ENCODE peak calls at places on chromosomes 5 and 9, in six cellular contexts. M, D, V, T, Z and A are unnamed samples.

GRCh38 chr5:113020461-113021273 is 44.1 kb downstream of the DCP2 start:
- DNase-seq in D (no peak), V (peak), M (no peak), Z (peak), T (no peak), A (no peak)

GRCh38 chr5:103744159-103744558 is 181.6 kb upstream of the NUDT12 start:
- DNase-seq in Z (no peak), D (no peak), V (peak), M (no peak), T (no peak), A (no peak)

GRCh38 chr9:121901616-121902015 is 191.5 kb downstream of the TTLL11 start:
- DNase-seq in M (no peak), V (no peak), T (no peak), Z (no peak), D (no peak), A (no peak)

GRCh38 chr9:93677061-93677571 is 100.7 kb downstream of the PHF2 start:
- DNase-seq in D (no peak), Z (no peak), M (peak), T (no peak), V (no peak), A (no peak)

GRCh38 chr9:83620841-83621636 is 1.9 kb upstream of the IDNK start:
- DNase-seq in M (no peak), T (peak), V (peak), D (no peak), Z (peak), A (peak)

GRCh38 chr5:76689321-76690026 is 26.5 kb upstream of the F2R start:
- DNase-seq in V (peak), D (no peak), T (no peak), Z (peak), M (no peak), A (no peak)

GRCh38 chr5:173915310-173916005 is 27.3 kb downstream of the CPEB4 start:
- DNase-seq in T (no peak), D (no peak), Z (no peak), V (no peak), M (no peak), A (no peak)

GRCh38 chr9:119005162-119005561 is 364.1 kb downstream of the BRINP1 start:
- DNase-seq in D (no peak), Z (no peak), T (no peak), V (no peak), M (no peak), A (no peak)

GRCh38 chr5:180046656-180047055 is 24.9 kb downstream of the RNF130 start:
- DNase-seq in T (no peak), V (peak), Z (no peak), M (no peak), D (no peak), A (no peak)

GRCh38 chr5:17305964-17306725 is 88.7 kb downstream of the BASP1 start:
- DNase-seq in M (no peak), T (peak), Z (peak), D (peak), V (peak), A (no peak)

GRCh38 chr5:53309653-53310052 is 170.8 kb upstream of the FST start:
- DNase-seq in Z (no peak), M (no peak), V (no peak), D (no peak), T (no peak), A (no peak)

GRCh38 chr9:134768332-134769083 is 112.1 kb upstream of the FCN2 start:
- DNase-seq in T (no peak), Z (peak), V (peak), D (peak), M (no peak), A (no peak)

GRCh38 chr5:144135113-144135762 is 35.2 kb downstream of the YIPF5 start:
- DNase-seq in M (no peak), D (no peak), T (no peak), V (peak), Z (no peak), A (no peak)

GRCh38 chr5:168334161-168335094 is 43.0 kb downstream of the WWC1 start:
- DNase-seq in T (peak), M (no peak), D (no peak), Z (peak), V (peak), A (peak)

GRCh38 chr5:75510417-75510835 is 1.0 kb downstream of the CERT1 start:
- DNase-seq in V (peak), Z (peak), M (no peak), D (no peak), T (no peak), A (no peak)

GRCh38 chr9:136011703-136012496 is 50.7 kb upstream of the UBAC1 start:
- DNase-seq in Z (no peak), D (peak), T (no peak), M (peak), V (peak), A (no peak)

GRCh38 chr9:97773723-97774122 is 76.6 kb upstream of the XPA start:
- DNase-seq in D (peak), T (no peak), Z (peak), M (no peak), V (peak), A (no peak)

GRCh38 chr5:37756248-37756647 is 83.6 kb downstream of the GDNF start:
- DNase-seq in Z (no peak), D (no peak), V (no peak), T (no peak), M (no peak), A (no peak)

GRCh38 chr9:35611230-35611797 is 6.3 kb downstream of the TESK1 start:
- DNase-seq in D (no peak), Z (no peak), T (peak), V (peak), M (no peak), A (peak)

GRCh38 chr9:130756037-130756436 is 62.5 kb downstream of the EXOSC2 start:
- DNase-seq in T (no peak), M (no peak), D (no peak), V (no peak), Z (no peak), A (no peak)

GRCh38 chr9:91746904-91747303 is 203.1 kb downstream of the ROR2 start:
- DNase-seq in D (no peak), Z (no peak), T (no peak), M (no peak), V (peak), A (no peak)

GRCh38 chr5:94969174-94969573 is 315.7 kb downstream of the MCTP1 start:
- DNase-seq in M (no peak), T (no peak), V (peak), Z (peak), D (no peak), A (no peak)

GRCh38 chr5:10441992-10442435 is 335 bp downstream of the ROPN1L start:
- DNase-seq in M (peak), D (no peak), T (peak), Z (no peak), V (peak), A (no peak)

GRCh38 chr9:32360983-32361673 is 23.3 kb upstream of the ACO1 start:
- DNase-seq in V (no peak), M (no peak), D (no peak), T (no peak), Z (no peak), A (no peak)

GRCh38 chr9:32359452-32359851 is 25.0 kb upstream of the ACO1 start:
- DNase-seq in T (no peak), Z (no peak), D (no peak), V (no peak), M (no peak), A (no peak)
- TF ChIP-seq CTCF in T (no peak), Z (no peak), D (no peak), V (no peak), M (no peak), A (no peak)

GRCh38 chr5:66174338-66174737 is 30.2 kb downstream of the SREK1 start:
- DNase-seq in T (no peak), V (peak), D (no peak), M (no peak), Z (peak), A (no peak)
- TF ChIP-seq CTCF in T (no peak), V (peak), D (peak), M (no peak), Z (peak), A (peak)

GRCh38 chr5:129113867-129114266 is 19.3 kb downstream of the ISOC1 start:
- DNase-seq in V (no peak), M (no peak), T (no peak), D (no peak), Z (no peak), A (no peak)
- TF ChIP-seq CTCF in V (peak), M (no peak), T (peak), D (peak), Z (peak), A (no peak)

GRCh38 chr9:1460143-1460769 is 410.1 kb downstream of the DMRT2 start:
- DNase-seq in V (peak), Z (no peak), M (no peak), D (no peak), T (no peak), A (no peak)
- TF ChIP-seq CTCF in V (peak), Z (peak), M (no peak), D (peak), T (no peak), A (peak)